ENCODE peak calls at places on chromosomes 13 and 19, in six cellular contexts. H is GM12865, Q is PC-3, I is RWPE2, S is AG09319, U is cardiac muscle cell. G is an unnamed sample.

GRCh38 chr13:72648513-72649065 is 78.8 kb downstream of the MZT1 start:
- DNase-seq in I (no peak), U (peak), S (no peak), Q (peak), H (no peak), G (no peak)

GRCh38 chr19:13093407-13094284 is 9.0 kb downstream of the LYL1 start:
- DNase-seq in I (peak), Q (peak), S (peak), H (peak), U (peak), G (no peak)

GRCh38 chr19:4754248-4754647 is 30.6 kb upstream of the DPP9 start:
- DNase-seq in H (no peak), I (no peak), U (no peak), S (peak), Q (no peak), G (no peak)

GRCh38 chr19:17370026-17370587 is 7.0 kb downstream of the PLVAP start:
- DNase-seq in I (no peak), S (no peak), H (peak), Q (no peak), U (no peak), G (no peak)

GRCh38 chr19:43765109-43765876 is 10.5 kb upstream of the SMG9 start:
- DNase-seq in I (peak), U (no peak), H (peak), S (peak), Q (peak), G (peak)

GRCh38 chr13:101661839-101662238 is 209.4 kb downstream of the ITGBL1 start:
- DNase-seq in S (no peak), U (no peak), I (no peak), Q (no peak), H (no peak), G (no peak)

GRCh38 chr19:8004723-8005513 is 523 bp downstream of the ELAVL1 start:
- DNase-seq in I (no peak), Q (peak), H (peak), S (no peak), U (peak), G (no peak)

GRCh38 chr19:1245884-1246816 is 2.2 kb upstream of the MIDN start:
- DNase-seq in I (no peak), H (no peak), U (peak), S (no peak), Q (no peak), G (no peak)

GRCh38 chr19:4866595-4867424 is 657 bp downstream of the PLIN3 start:
- DNase-seq in H (peak), U (peak), S (no peak), I (no peak), Q (peak), G (no peak)

GRCh38 chr13:49319555-49320350 is 72.0 kb downstream of the CDADC1 start:
- DNase-seq in I (no peak), H (no peak), Q (no peak), U (no peak), S (peak), G (no peak)

GRCh38 chr19:17211547-17212446 is 3.4 kb upstream of the USE1 start:
- DNase-seq in H (no peak), U (no peak), I (no peak), S (no peak), Q (no peak), G (no peak)

GRCh38 chr19:57382806-57383488 is 6.7 kb upstream of the ZNF548 start:
- DNase-seq in I (no peak), U (no peak), H (no peak), Q (no peak), S (no peak), G (no peak)

GRCh38 chr13:113748101-113748861 is 10.7 kb upstream of the TMEM255B start:
- DNase-seq in Q (no peak), S (no peak), U (no peak), I (no peak), H (no peak), G (no peak)

GRCh38 chr19:27974082-27974513 is 1238.9 kb downstream of the UQCRFS1 start:
- DNase-seq in S (no peak), I (no peak), Q (peak), H (peak), U (peak), G (no peak)

GRCh38 chr19:51417107-51417806 is at the start of gene SIGLEC10:
- DNase-seq in S (no peak), Q (peak), U (no peak), H (peak), I (no peak), G (no peak)

DNA sequence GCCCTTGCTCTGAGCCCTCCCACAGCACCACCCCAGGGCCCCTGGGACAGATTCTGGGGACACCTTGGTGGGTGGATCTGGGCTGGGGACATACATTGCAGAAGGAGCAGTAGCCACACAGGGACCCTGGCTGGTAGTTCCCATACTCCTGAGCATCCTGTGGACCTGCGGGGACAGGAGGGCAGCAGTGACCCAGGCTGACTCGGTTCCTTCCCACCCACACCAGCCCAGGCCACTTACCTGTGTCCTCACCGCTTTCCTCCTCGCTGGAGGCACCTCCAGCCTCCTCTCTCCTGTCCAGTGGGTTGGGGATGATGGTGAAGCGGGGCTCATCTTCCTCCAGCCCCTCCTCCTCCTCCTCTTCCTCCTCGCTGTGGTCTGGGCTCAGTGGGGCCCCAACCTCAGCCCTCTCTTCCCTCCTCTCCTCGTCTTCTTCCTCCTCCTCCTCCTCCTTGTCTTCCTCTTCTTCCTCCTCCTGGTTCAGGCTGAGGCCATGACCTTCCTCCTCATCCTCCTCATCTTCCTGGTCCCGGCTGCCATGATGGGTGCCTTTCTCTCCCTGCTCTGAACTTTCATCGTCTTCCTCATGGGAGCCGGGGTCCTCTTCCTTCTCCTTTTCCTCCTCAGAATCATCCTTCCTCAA is 1.9 kb downstream of the HRC start:
- DNase-seq in I (no peak), S (no peak), H (no peak), U (no peak), Q (no peak), G (no peak)
- TF ChIP-seq CTCF in I (no peak), S (no peak), H (no peak), U (no peak), Q (no peak), G (no peak)

GRCh38 chr13:74039154-74039553 is 95.0 kb downstream of the KLF12 start:
- DNase-seq in S (no peak), U (no peak), H (no peak), Q (no peak), I (no peak), G (no peak)

GRCh38 chr13:74036373-74036772 is 97.8 kb downstream of the KLF12 start:
- DNase-seq in H (no peak), S (no peak), U (no peak), I (no peak), Q (peak), G (no peak)

GRCh38 chr13:74037762-74038161 is 96.4 kb downstream of the KLF12 start:
- DNase-seq in I (no peak), S (no peak), U (no peak), Q (no peak), H (peak), G (no peak)

GRCh38 chr13:74039667-74040066 is 94.5 kb downstream of the KLF12 start:
- DNase-seq in S (no peak), H (no peak), U (no peak), I (no peak), Q (no peak), G (no peak)

DNA sequence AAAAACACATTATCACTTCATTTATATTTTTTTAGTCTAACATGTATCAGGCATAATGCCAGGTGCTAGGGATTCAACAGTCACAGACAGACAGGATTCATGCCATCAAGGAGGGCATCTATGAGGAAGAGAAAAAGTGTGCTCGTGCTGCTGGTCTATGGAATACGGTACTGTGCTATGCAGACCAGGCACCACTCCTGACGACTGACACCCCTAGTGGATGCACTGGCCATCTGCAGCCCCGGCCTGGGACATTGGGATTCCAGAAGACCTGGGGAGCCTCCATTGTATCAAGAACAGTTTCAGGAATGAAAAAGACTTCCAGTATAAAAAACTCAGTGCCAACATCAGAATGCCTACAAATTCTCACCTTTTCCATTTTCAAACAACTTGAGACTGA is 94.0 kb downstream of the KLF12 start:
- DNase-seq in Q (peak), U (peak), I (no peak), S (no peak), H (peak), G (no peak)
- TF ChIP-seq CTCF in Q (peak), U (peak), I (peak), S (peak), H (peak), G (no peak)

GRCh38 chr19:2255982-2256685 is at the start of gene JSRP1:
- DNase-seq in H (no peak), I (peak), S (no peak), U (no peak), Q (no peak), G (no peak)

GRCh38 chr19:2253106-2254051 is 2.8 kb downstream of the JSRP1 start:
- DNase-seq in I (peak), Q (no peak), U (peak), H (peak), S (no peak), G (no peak)

GRCh38 chr19:2255112-2255845 is 938 bp downstream of the JSRP1 start:
- DNase-seq in Q (no peak), S (no peak), I (peak), U (no peak), H (no peak), G (no peak)

GRCh38 chr19:2252481-2253105 is 3.5 kb downstream of the AMH start:
- DNase-seq in U (no peak), H (no peak), I (no peak), S (no peak), Q (no peak), G (no peak)

DNA sequence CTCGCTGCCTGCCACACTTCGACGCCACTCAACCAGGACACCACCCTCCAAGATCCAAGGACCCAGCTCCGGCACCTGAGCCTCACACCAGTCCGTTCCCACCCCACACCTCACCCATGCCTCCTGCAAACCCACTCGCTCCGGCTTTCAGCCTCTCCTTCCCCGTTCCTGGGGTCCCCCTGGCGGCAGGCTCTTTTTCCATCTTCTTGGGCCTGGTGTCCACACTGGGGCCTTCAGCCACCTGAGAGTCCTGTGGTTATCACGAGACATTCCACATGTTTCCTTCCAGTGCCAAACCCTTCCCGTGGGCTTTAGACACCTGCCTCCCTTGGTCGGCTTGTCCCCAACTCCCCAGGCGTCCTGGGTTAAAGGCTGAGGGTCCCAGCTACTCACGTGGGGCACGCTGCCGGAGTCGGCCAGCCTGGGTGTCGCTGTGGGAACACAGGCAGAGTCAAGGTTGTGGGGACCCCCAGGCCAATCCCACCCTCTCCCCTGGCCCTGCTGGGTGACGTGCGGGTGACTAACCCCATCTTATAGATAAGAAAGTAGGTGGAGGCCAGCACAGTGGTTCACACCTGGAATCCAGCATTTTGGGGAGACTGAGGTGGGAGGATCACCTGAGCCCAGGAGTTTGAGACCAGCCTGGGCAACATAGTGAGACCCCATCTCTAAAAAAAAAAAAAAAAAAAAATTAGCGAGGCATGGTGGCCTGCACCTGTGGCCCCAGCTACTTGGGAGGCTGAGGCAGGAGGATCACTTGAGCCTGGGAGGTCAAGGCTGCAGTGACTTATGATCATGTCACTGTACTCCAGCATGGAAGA is 2.0 kb downstream of the JSRP1 start:
- DNase-seq in S (no peak), I (peak), Q (no peak), H (no peak), U (peak), G (no peak)
- TF ChIP-seq CTCF in S (peak), I (no peak), Q (no peak), H (peak), U (peak), G (no peak)

DNA sequence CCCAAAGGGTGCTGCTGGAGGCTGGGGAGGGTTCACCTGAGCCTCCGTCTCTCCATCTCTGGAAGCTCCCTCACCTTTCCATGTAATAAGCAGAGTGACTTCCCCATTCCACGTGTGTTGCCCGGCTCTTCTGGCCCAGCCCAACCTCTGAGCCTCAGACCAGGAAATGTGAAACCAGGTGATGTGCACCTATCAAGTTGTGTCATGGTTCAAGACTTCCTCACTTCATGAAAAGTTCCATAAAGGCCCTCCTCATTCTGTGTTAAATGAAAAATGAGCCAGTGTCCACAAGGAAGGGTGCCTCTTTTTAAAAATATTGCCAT is 204.4 kb upstream of the GPR12 start:
- DNase-seq in Q (no peak), S (no peak), I (no peak), H (no peak), U (no peak), G (no peak)
- TF ChIP-seq CTCF in Q (no peak), S (no peak), I (no peak), H (no peak), U (no peak), G (no peak)

DNA sequence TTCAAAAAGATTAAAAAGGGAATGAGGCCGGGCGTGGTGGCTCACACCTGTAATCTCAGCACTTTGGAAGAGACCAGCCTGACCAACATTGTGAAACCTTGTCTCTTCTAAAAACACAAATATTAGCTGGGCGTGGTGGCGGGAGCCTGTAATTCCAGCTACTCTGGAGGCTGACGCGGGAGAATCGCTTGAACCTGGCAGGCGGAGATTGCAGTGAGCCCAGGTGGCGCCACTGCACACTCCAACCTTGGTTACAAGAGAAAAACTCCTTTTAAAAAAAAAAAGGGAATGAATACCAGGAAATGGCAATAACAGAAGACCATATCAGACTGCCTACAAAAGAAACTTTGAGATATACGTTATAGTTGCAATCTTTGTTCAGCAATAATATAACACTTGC is 1244.5 kb downstream of the PCDH9 start:
- DNase-seq in H (no peak), I (no peak), S (no peak), U (no peak), Q (peak), G (no peak)
- TF ChIP-seq CTCF in H (no peak), I (peak), S (no peak), U (no peak), Q (peak), G (no peak)

G was measured in omental fat pad.